ENCODE peak calls at places on chromosomes 12 and 14, in five cellular contexts. One of them, this sample, is unnamed.

GRCh38 chr12:76083761-76084276 is 666 bp downstream of the NAP1L1 start:
- DNase-seq in WTC11: peak
- DNase-seq in K562: peak
- DNase-seq in heart right ventricle: peak
- DNase-seq in stimulated activated CD4-positive, alpha-beta T cell treated with anti-CD3 and anti-CD28 coated beads, Interleukin-1b, Interleukin-23, amount 100 ng/mL, for 1 hour: peak
- DNase-seq in this sample: peak

GRCh38 chr12:104462931-104463339 is 6.2 kb downstream of the CHST11 start:
- DNase-seq in stimulated activated CD4-positive, alpha-beta T cell treated with anti-CD3 and anti-CD28 coated beads, Interleukin-1b, Interleukin-23, amount 100 ng/mL, for 1 hour: no peak
- DNase-seq in K562: no peak
- DNase-seq in WTC11: no peak
- DNase-seq in heart right ventricle: no peak
- DNase-seq in this sample: peak

GRCh38 chr14:50397461-50398196 is 948 bp upstream of the CDKL1 start:
- DNase-seq in K562: no peak
- DNase-seq in WTC11: no peak
- DNase-seq in stimulated activated CD4-positive, alpha-beta T cell treated with anti-CD3 and anti-CD28 coated beads, Interleukin-1b, Interleukin-23, amount 100 ng/mL, for 1 hour: no peak
- DNase-seq in heart right ventricle: no peak
- DNase-seq in this sample: no peak

GRCh38 chr14:59819446-59820088 is 51.0 kb downstream of the RTN1 start:
- DNase-seq in stimulated activated CD4-positive, alpha-beta T cell treated with anti-CD3 and anti-CD28 coated beads, Interleukin-1b, Interleukin-23, amount 100 ng/mL, for 1 hour: no peak
- DNase-seq in K562: no peak
- DNase-seq in heart right ventricle: no peak
- DNase-seq in WTC11: no peak
- DNase-seq in this sample: no peak

GRCh38 chr12:32477714-32478113 is 78.4 kb downstream of the FGD4 start:
- DNase-seq in stimulated activated CD4-positive, alpha-beta T cell treated with anti-CD3 and anti-CD28 coated beads, Interleukin-1b, Interleukin-23, amount 100 ng/mL, for 1 hour: no peak
- DNase-seq in heart right ventricle: no peak
- DNase-seq in K562: no peak
- DNase-seq in WTC11: no peak
- DNase-seq in this sample: no peak

GRCh38 chr12:68559984-68560822 is 50.5 kb upstream of the RAP1B start:
- DNase-seq in heart right ventricle: no peak
- DNase-seq in WTC11: peak
- DNase-seq in K562: no peak
- DNase-seq in stimulated activated CD4-positive, alpha-beta T cell treated with anti-CD3 and anti-CD28 coated beads, Interleukin-1b, Interleukin-23, amount 100 ng/mL, for 1 hour: no peak
- DNase-seq in this sample: no peak

GRCh38 chr12:71727958-71728357 is 26.7 kb upstream of the RAB21 start:
- DNase-seq in stimulated activated CD4-positive, alpha-beta T cell treated with anti-CD3 and anti-CD28 coated beads, Interleukin-1b, Interleukin-23, amount 100 ng/mL, for 1 hour: no peak
- DNase-seq in WTC11: no peak
- DNase-seq in heart right ventricle: no peak
- DNase-seq in K562: no peak
- DNase-seq in this sample: no peak

GRCh38 chr12:10986812-10987211 is at the start of gene TAS2R50:
- DNase-seq in K562: no peak
- DNase-seq in WTC11: no peak
- DNase-seq in stimulated activated CD4-positive, alpha-beta T cell treated with anti-CD3 and anti-CD28 coated beads, Interleukin-1b, Interleukin-23, amount 100 ng/mL, for 1 hour: no peak
- DNase-seq in heart right ventricle: no peak
- DNase-seq in this sample: no peak

GRCh38 chr12:90826031-90826430 is 128.9 kb downstream of the CCER1 start:
- DNase-seq in WTC11: no peak
- DNase-seq in K562: no peak
- DNase-seq in stimulated activated CD4-positive, alpha-beta T cell treated with anti-CD3 and anti-CD28 coated beads, Interleukin-1b, Interleukin-23, amount 100 ng/mL, for 1 hour: no peak
- DNase-seq in heart right ventricle: no peak
- DNase-seq in this sample: no peak

GRCh38 chr12:91009319-91009950 is 4.7 kb upstream of the EPYC start:
- DNase-seq in heart right ventricle: no peak
- DNase-seq in WTC11: no peak
- DNase-seq in K562: no peak
- DNase-seq in stimulated activated CD4-positive, alpha-beta T cell treated with anti-CD3 and anti-CD28 coated beads, Interleukin-1b, Interleukin-23, amount 100 ng/mL, for 1 hour: no peak
- DNase-seq in this sample: peak

GRCh38 chr12:22101749-22102243 is 55.8 kb downstream of the CMAS start:
- DNase-seq in WTC11: no peak
- DNase-seq in stimulated activated CD4-positive, alpha-beta T cell treated with anti-CD3 and anti-CD28 coated beads, Interleukin-1b, Interleukin-23, amount 100 ng/mL, for 1 hour: no peak
- DNase-seq in heart right ventricle: no peak
- DNase-seq in K562: no peak
- DNase-seq in this sample: no peak

GRCh38 chr12:122126342-122126635 is 47.7 kb downstream of the IL31 start:
- DNase-seq in heart right ventricle: no peak
- DNase-seq in WTC11: no peak
- DNase-seq in K562: no peak
- DNase-seq in stimulated activated CD4-positive, alpha-beta T cell treated with anti-CD3 and anti-CD28 coated beads, Interleukin-1b, Interleukin-23, amount 100 ng/mL, for 1 hour: no peak
- DNase-seq in this sample: no peak

GRCh38 chr14:105805701-105806100 is 279.3 kb downstream of the TMEM121 start:
- DNase-seq in heart right ventricle: no peak
- DNase-seq in K562: no peak
- DNase-seq in stimulated activated CD4-positive, alpha-beta T cell treated with anti-CD3 and anti-CD28 coated beads, Interleukin-1b, Interleukin-23, amount 100 ng/mL, for 1 hour: no peak
- DNase-seq in WTC11: no peak
- DNase-seq in this sample: no peak

GRCh38 chr12:85741051-85741450 is 95.2 kb downstream of the RASSF9 start:
- DNase-seq in K562: no peak
- DNase-seq in stimulated activated CD4-positive, alpha-beta T cell treated with anti-CD3 and anti-CD28 coated beads, Interleukin-1b, Interleukin-23, amount 100 ng/mL, for 1 hour: no peak
- DNase-seq in WTC11: no peak
- DNase-seq in heart right ventricle: no peak
- DNase-seq in this sample: no peak

GRCh38 chr12:13044859-13045384 is 741 bp downstream of the FAM234B start:
- DNase-seq in WTC11: no peak
- DNase-seq in K562: no peak
- DNase-seq in stimulated activated CD4-positive, alpha-beta T cell treated with anti-CD3 and anti-CD28 coated beads, Interleukin-1b, Interleukin-23, amount 100 ng/mL, for 1 hour: no peak
- DNase-seq in heart right ventricle: no peak
- DNase-seq in this sample: no peak

This sample was measured in GM20000.